ENCODE peak calls at places on chromosomes 11 and 22, in ten cellular contexts. Q, J, C, D, W, N, B, K, G and L are unnamed samples.

GRCh38 chr11:115928811-115929210 is 424.6 kb upstream of the CADM1 start:
- DNase-seq in W (no peak), G (no peak), Q (no peak), B (no peak), K (no peak), D (no peak), J (no peak), C (no peak), N (no peak), L (no peak)

GRCh38 chr11:72776117-72776843 is 17.6 kb downstream of the STARD10 start:
- DNase-seq in J (no peak), K (no peak), G (no peak), D (no peak), N (no peak), Q (no peak), C (peak), W (no peak), B (no peak), L (no peak)

GRCh38 chr11:23272095-23272494 is 411.8 kb upstream of the CCDC179 start:
- DNase-seq in G (no peak), K (no peak), D (no peak), W (no peak), C (no peak), B (no peak), N (no peak), Q (no peak), J (no peak), L (no peak)

GRCh38 chr22:39666926-39667325 is 96.4 kb downstream of the CACNA1I start:
- DNase-seq in Q (no peak), D (no peak), N (no peak), G (no peak), J (no peak), W (no peak), B (no peak), K (no peak), C (no peak), L (no peak)

GRCh38 chr22:28316014-28316413 is 363.6 kb downstream of the TTC28 start:
- DNase-seq in C (peak), J (no peak), D (peak), K (no peak), N (no peak), W (no peak), B (no peak), G (no peak), Q (no peak), L (no peak)

GRCh38 chr22:33539902-33540751 is 380.1 kb downstream of the LARGE1 start:
- DNase-seq in D (peak), K (peak), J (peak), G (no peak), Q (peak), N (peak), C (peak), B (peak), W (peak), L (no peak)

GRCh38 chr11:107719557-107720304 is 7.9 kb upstream of the SLN start:
- DNase-seq in W (no peak), G (no peak), K (no peak), Q (no peak), C (no peak), B (no peak), N (no peak), D (no peak), J (no peak), L (no peak)

GRCh38 chr11:6538456-6538855 is 41.4 kb downstream of the DNHD1 start:
- DNase-seq in B (no peak), Q (no peak), K (no peak), G (no peak), W (no peak), D (no peak), J (no peak), N (no peak), C (no peak), L (no peak)

GRCh38 chr11:88105952-88106351 is 69.3 kb downstream of the RAB38 start:
- DNase-seq in D (no peak), J (no peak), B (no peak), W (no peak), G (no peak), N (no peak), C (no peak), K (no peak), Q (no peak), L (no peak)

GRCh38 chr11:66334605-66335442 is 1.4 kb downstream of the RIN1 start:
- DNase-seq in K (no peak), N (no peak), D (no peak), J (no peak), Q (no peak), W (peak), G (no peak), B (no peak), C (no peak), L (no peak)
- TF ChIP-seq POLR2A in K (peak), N (no peak), D (no peak), J (no peak), Q (no peak), W (no peak), G (no peak), B (no peak), C (no peak), L (no peak)

DNA sequence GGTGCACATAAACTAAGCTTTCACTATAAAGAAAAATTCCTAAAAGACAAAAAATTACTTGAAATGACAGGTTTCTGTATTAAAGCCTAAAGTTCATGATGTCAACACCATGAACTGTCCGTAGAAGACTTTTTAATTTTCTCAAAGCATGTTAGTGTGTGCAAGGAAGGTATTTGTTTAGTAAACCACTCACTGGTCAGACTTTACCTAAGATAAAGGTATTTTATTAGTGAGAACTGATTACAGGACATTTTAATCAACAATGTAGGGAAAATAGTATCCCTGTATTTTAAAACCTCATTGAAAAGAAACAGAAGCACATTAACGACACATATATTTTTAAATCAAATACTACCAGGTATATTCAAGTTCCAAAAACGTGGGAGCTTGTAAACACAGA is 2.9 kb downstream of the PICALM start:
- DNase-seq in B (no peak), W (no peak), D (no peak), K (no peak), C (no peak), J (no peak), N (no peak), G (no peak), Q (no peak), L (no peak)
- H3K27ac ChIP-seq in B (peak), W (peak), D (peak), K (no peak), C (peak), J (no peak), N (no peak), G (no peak), Q (peak), L (peak)

GRCh38 chr11:75771646-75772410 is 3.2 kb downstream of the DGAT2 start:
- DNase-seq in Q (no peak), B (no peak), G (no peak), N (no peak), W (no peak), K (peak), J (peak), C (peak), D (no peak), L (no peak)

GRCh38 chr11:75777461-75778110 is 9.0 kb downstream of the DGAT2 start:
- DNase-seq in C (no peak), G (no peak), K (no peak), J (no peak), D (no peak), W (no peak), N (no peak), Q (no peak), B (no peak), L (no peak)

GRCh38 chr11:75776546-75776945 is 8.0 kb downstream of the DGAT2 start:
- DNase-seq in Q (no peak), W (no peak), N (no peak), B (no peak), J (no peak), C (no peak), D (no peak), K (no peak), G (no peak), L (no peak)

GRCh38 chr11:75775056-75775455 is 6.5 kb downstream of the DGAT2 start:
- DNase-seq in Q (no peak), W (no peak), J (no peak), B (no peak), D (no peak), K (no peak), N (no peak), G (no peak), C (no peak), L (no peak)

DNA sequence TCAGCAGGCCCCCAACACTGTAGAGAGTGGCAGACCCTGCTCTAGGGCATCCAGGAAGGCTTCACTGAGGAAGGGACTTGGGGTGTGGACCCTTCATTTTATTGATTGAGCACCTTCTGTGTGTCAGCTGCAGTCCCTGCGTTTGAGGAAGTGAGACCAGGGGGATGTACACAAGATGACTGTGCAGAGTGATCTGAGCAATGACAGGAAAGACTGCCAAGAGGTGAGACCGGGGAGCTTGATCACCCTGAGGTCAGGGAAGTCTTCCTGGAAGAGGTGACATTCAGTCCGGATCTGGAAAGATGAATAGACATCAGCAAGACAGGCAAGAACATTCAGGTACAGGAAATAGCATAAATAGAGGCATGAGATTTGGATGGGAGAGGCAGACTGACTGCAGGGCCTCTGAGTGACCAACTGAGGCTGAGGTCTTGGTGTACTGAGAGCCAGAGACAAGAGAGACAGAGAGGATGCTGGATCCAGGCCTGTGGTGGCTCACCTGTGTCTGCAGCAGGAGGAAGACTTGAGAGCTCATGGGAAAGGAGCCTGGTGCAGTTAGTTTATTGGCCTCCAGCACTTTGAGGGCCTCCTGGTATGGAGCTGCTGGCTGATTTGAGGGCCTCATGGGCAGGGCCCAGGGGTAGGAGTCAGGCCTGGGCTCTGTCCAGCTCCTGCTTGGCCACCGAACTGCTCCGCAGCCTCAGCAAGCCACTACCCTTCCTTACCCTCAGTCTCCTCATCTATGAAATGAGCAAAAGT is 5.2 kb downstream of the DGAT2 start:
- DNase-seq in W (no peak), D (no peak), C (no peak), K (no peak), Q (no peak), G (no peak), J (no peak), B (no peak), N (no peak), L (no peak)
- TF ChIP-seq POLR2A in W (no peak), D (no peak), C (no peak), K (no peak), Q (no peak), G (no peak), J (no peak), B (no peak), N (no peak), L (no peak)

GRCh38 chr22:17350292-17350691 is 19.0 kb upstream of the CECR2 start:
- DNase-seq in W (no peak), B (no peak), C (no peak), D (no peak), K (no peak), N (no peak), Q (no peak), G (no peak), J (no peak), L (no peak)
- H3K27ac ChIP-seq in W (no peak), B (no peak), C (no peak), D (no peak), K (no peak), N (no peak), Q (no peak), G (no peak), J (no peak), L (no peak)